ENCODE peak calls at places on chromosomes 13 and 19, in seven cellular contexts. One of them, this sample, is unnamed.

GRCh38 chr19:43482193-43482592 is 16.8 kb upstream of the LYPD3 start:
- DNase-seq in esophagus squamous epithelium: no peak
- DNase-seq in activated T-cell treated with anti-CD3 and anti-CD28 coated beads for 48 hours: no peak
- DNase-seq in heart left ventricle: no peak
- DNase-seq in stimulated activated CD8-positive, alpha-beta memory T cell treated with anti-CD3 and anti-CD28 coated beads, Interleukin-4, amount 100 ng/mL, for 1 hour: no peak
- DNase-seq in iPS-NIHi11: no peak
- DNase-seq in brain microvascular endothelial cell: no peak
- DNase-seq in this sample: no peak

GRCh38 chr19:30862876-30863275 is 486.4 kb downstream of the TSHZ3 start:
- DNase-seq in esophagus squamous epithelium: no peak
- DNase-seq in activated T-cell treated with anti-CD3 and anti-CD28 coated beads for 48 hours: no peak
- DNase-seq in heart left ventricle: no peak
- DNase-seq in stimulated activated CD8-positive, alpha-beta memory T cell treated with anti-CD3 and anti-CD28 coated beads, Interleukin-4, amount 100 ng/mL, for 1 hour: no peak
- DNase-seq in iPS-NIHi11: no peak
- DNase-seq in brain microvascular endothelial cell: no peak
- DNase-seq in this sample: no peak

GRCh38 chr13:49693191-49693733 is 2.0 kb upstream of the EBPL start:
- DNase-seq in esophagus squamous epithelium: no peak
- DNase-seq in activated T-cell treated with anti-CD3 and anti-CD28 coated beads for 48 hours: no peak
- DNase-seq in heart left ventricle: no peak
- DNase-seq in stimulated activated CD8-positive, alpha-beta memory T cell treated with anti-CD3 and anti-CD28 coated beads, Interleukin-4, amount 100 ng/mL, for 1 hour: no peak
- DNase-seq in iPS-NIHi11: no peak
- DNase-seq in brain microvascular endothelial cell: no peak
- DNase-seq in this sample: no peak

GRCh38 chr19:18013621-18014111 is 5.7 kb downstream of the ARRDC2 start:
- DNase-seq in esophagus squamous epithelium: no peak
- DNase-seq in activated T-cell treated with anti-CD3 and anti-CD28 coated beads for 48 hours: no peak
- DNase-seq in heart left ventricle: no peak
- DNase-seq in stimulated activated CD8-positive, alpha-beta memory T cell treated with anti-CD3 and anti-CD28 coated beads, Interleukin-4, amount 100 ng/mL, for 1 hour: no peak
- DNase-seq in iPS-NIHi11: no peak
- DNase-seq in brain microvascular endothelial cell: no peak
- DNase-seq in this sample: no peak

GRCh38 chr19:56683119-56683518 is 11.6 kb upstream of the ZNF835 start:
- DNase-seq in esophagus squamous epithelium: no peak
- DNase-seq in activated T-cell treated with anti-CD3 and anti-CD28 coated beads for 48 hours: no peak
- DNase-seq in heart left ventricle: no peak
- DNase-seq in stimulated activated CD8-positive, alpha-beta memory T cell treated with anti-CD3 and anti-CD28 coated beads, Interleukin-4, amount 100 ng/mL, for 1 hour: no peak
- DNase-seq in iPS-NIHi11: no peak
- DNase-seq in brain microvascular endothelial cell: no peak
- DNase-seq in this sample: no peak

GRCh38 chr13:22074403-22074802 is 403.5 kb downstream of the FGF9 start:
- DNase-seq in esophagus squamous epithelium: no peak
- DNase-seq in activated T-cell treated with anti-CD3 and anti-CD28 coated beads for 48 hours: no peak
- DNase-seq in heart left ventricle: no peak
- DNase-seq in stimulated activated CD8-positive, alpha-beta memory T cell treated with anti-CD3 and anti-CD28 coated beads, Interleukin-4, amount 100 ng/mL, for 1 hour: no peak
- DNase-seq in iPS-NIHi11: no peak
- DNase-seq in brain microvascular endothelial cell: no peak
- DNase-seq in this sample: no peak

GRCh38 chr13:29886446-29886845 is 36.0 kb upstream of the UBL3 start:
- DNase-seq in esophagus squamous epithelium: no peak
- DNase-seq in activated T-cell treated with anti-CD3 and anti-CD28 coated beads for 48 hours: peak
- DNase-seq in heart left ventricle: no peak
- DNase-seq in stimulated activated CD8-positive, alpha-beta memory T cell treated with anti-CD3 and anti-CD28 coated beads, Interleukin-4, amount 100 ng/mL, for 1 hour: no peak
- DNase-seq in iPS-NIHi11: no peak
- DNase-seq in brain microvascular endothelial cell: no peak
- DNase-seq in this sample: no peak

GRCh38 chr13:20495087-20496023 is 30.3 kb downstream of the CRYL1 start:
- DNase-seq in esophagus squamous epithelium: no peak
- DNase-seq in activated T-cell treated with anti-CD3 and anti-CD28 coated beads for 48 hours: peak
- DNase-seq in heart left ventricle: no peak
- DNase-seq in stimulated activated CD8-positive, alpha-beta memory T cell treated with anti-CD3 and anti-CD28 coated beads, Interleukin-4, amount 100 ng/mL, for 1 hour: peak
- DNase-seq in iPS-NIHi11: peak
- DNase-seq in brain microvascular endothelial cell: peak
- DNase-seq in this sample: peak

GRCh38 chr13:33633701-33634525 is 184.0 kb upstream of the RFC3 start:
- DNase-seq in esophagus squamous epithelium: no peak
- DNase-seq in activated T-cell treated with anti-CD3 and anti-CD28 coated beads for 48 hours: no peak
- DNase-seq in heart left ventricle: no peak
- DNase-seq in stimulated activated CD8-positive, alpha-beta memory T cell treated with anti-CD3 and anti-CD28 coated beads, Interleukin-4, amount 100 ng/mL, for 1 hour: no peak
- DNase-seq in iPS-NIHi11: peak
- DNase-seq in brain microvascular endothelial cell: peak
- DNase-seq in this sample: no peak

GRCh38 chr19:39341122-39341719 is 1.0 kb upstream of the SAMD4B start:
- DNase-seq in esophagus squamous epithelium: no peak
- DNase-seq in activated T-cell treated with anti-CD3 and anti-CD28 coated beads for 48 hours: no peak
- DNase-seq in heart left ventricle: no peak
- DNase-seq in stimulated activated CD8-positive, alpha-beta memory T cell treated with anti-CD3 and anti-CD28 coated beads, Interleukin-4, amount 100 ng/mL, for 1 hour: no peak
- DNase-seq in iPS-NIHi11: peak
- DNase-seq in brain microvascular endothelial cell: no peak
- DNase-seq in this sample: no peak

GRCh38 chr13:43107780-43108179 is 84.4 kb downstream of the DNAJC15 start:
- DNase-seq in esophagus squamous epithelium: no peak
- DNase-seq in activated T-cell treated with anti-CD3 and anti-CD28 coated beads for 48 hours: no peak
- DNase-seq in heart left ventricle: no peak
- DNase-seq in stimulated activated CD8-positive, alpha-beta memory T cell treated with anti-CD3 and anti-CD28 coated beads, Interleukin-4, amount 100 ng/mL, for 1 hour: no peak
- DNase-seq in iPS-NIHi11: no peak
- DNase-seq in brain microvascular endothelial cell: no peak
- DNase-seq in this sample: no peak

GRCh38 chr13:110293649-110294048 is 13.3 kb downstream of the COL4A1 start:
- DNase-seq in esophagus squamous epithelium: no peak
- DNase-seq in activated T-cell treated with anti-CD3 and anti-CD28 coated beads for 48 hours: no peak
- DNase-seq in heart left ventricle: no peak
- DNase-seq in stimulated activated CD8-positive, alpha-beta memory T cell treated with anti-CD3 and anti-CD28 coated beads, Interleukin-4, amount 100 ng/mL, for 1 hour: no peak
- DNase-seq in iPS-NIHi11: no peak
- DNase-seq in brain microvascular endothelial cell: no peak
- DNase-seq in this sample: no peak

GRCh38 chr13:52070929-52071523 is 46.5 kb downstream of the UTP14C start:
- DNase-seq in esophagus squamous epithelium: no peak
- DNase-seq in activated T-cell treated with anti-CD3 and anti-CD28 coated beads for 48 hours: no peak
- DNase-seq in heart left ventricle: no peak
- DNase-seq in stimulated activated CD8-positive, alpha-beta memory T cell treated with anti-CD3 and anti-CD28 coated beads, Interleukin-4, amount 100 ng/mL, for 1 hour: no peak
- DNase-seq in iPS-NIHi11: no peak
- DNase-seq in brain microvascular endothelial cell: peak
- DNase-seq in this sample: no peak

GRCh38 chr13:101626925-101627555 is 174.6 kb downstream of the ITGBL1 start:
- DNase-seq in esophagus squamous epithelium: no peak
- DNase-seq in activated T-cell treated with anti-CD3 and anti-CD28 coated beads for 48 hours: peak
- DNase-seq in heart left ventricle: no peak
- DNase-seq in stimulated activated CD8-positive, alpha-beta memory T cell treated with anti-CD3 and anti-CD28 coated beads, Interleukin-4, amount 100 ng/mL, for 1 hour: no peak
- DNase-seq in iPS-NIHi11: no peak
- DNase-seq in brain microvascular endothelial cell: no peak
- DNase-seq in this sample: peak

GRCh38 chr19:42134671-42135070 is 2.4 kb upstream of the POU2F2 start:
- DNase-seq in esophagus squamous epithelium: no peak
- DNase-seq in activated T-cell treated with anti-CD3 and anti-CD28 coated beads for 48 hours: no peak
- DNase-seq in heart left ventricle: no peak
- DNase-seq in stimulated activated CD8-positive, alpha-beta memory T cell treated with anti-CD3 and anti-CD28 coated beads, Interleukin-4, amount 100 ng/mL, for 1 hour: no peak
- DNase-seq in iPS-NIHi11: no peak
- DNase-seq in brain microvascular endothelial cell: no peak
- DNase-seq in this sample: no peak

GRCh38 chr19:42467437-42467760 is 24.7 kb upstream of the CXCL17 start:
- DNase-seq in esophagus squamous epithelium: no peak
- DNase-seq in activated T-cell treated with anti-CD3 and anti-CD28 coated beads for 48 hours: no peak
- DNase-seq in heart left ventricle: no peak
- DNase-seq in stimulated activated CD8-positive, alpha-beta memory T cell treated with anti-CD3 and anti-CD28 coated beads, Interleukin-4, amount 100 ng/mL, for 1 hour: no peak
- DNase-seq in iPS-NIHi11: no peak
- DNase-seq in brain microvascular endothelial cell: no peak
- DNase-seq in this sample: no peak

GRCh38 chr19:42242071-42242511 is 311 bp downstream of the GSK3A start:
- DNase-seq in esophagus squamous epithelium: no peak
- DNase-seq in activated T-cell treated with anti-CD3 and anti-CD28 coated beads for 48 hours: no peak
- DNase-seq in heart left ventricle: no peak
- DNase-seq in stimulated activated CD8-positive, alpha-beta memory T cell treated with anti-CD3 and anti-CD28 coated beads, Interleukin-4, amount 100 ng/mL, for 1 hour: no peak
- DNase-seq in iPS-NIHi11: no peak
- DNase-seq in brain microvascular endothelial cell: no peak
- DNase-seq in this sample: peak

GRCh38 chr19:21519488-21519887 is 14.1 kb downstream of the ZNF429 start:
- DNase-seq in esophagus squamous epithelium: no peak
- DNase-seq in activated T-cell treated with anti-CD3 and anti-CD28 coated beads for 48 hours: no peak
- DNase-seq in heart left ventricle: no peak
- DNase-seq in stimulated activated CD8-positive, alpha-beta memory T cell treated with anti-CD3 and anti-CD28 coated beads, Interleukin-4, amount 100 ng/mL, for 1 hour: no peak
- DNase-seq in iPS-NIHi11: no peak
- DNase-seq in brain microvascular endothelial cell: no peak
- DNase-seq in this sample: peak

GRCh38 chr13:102440259-102440936 is 38.5 kb upstream of the FGF14 start:
- DNase-seq in esophagus squamous epithelium: no peak
- DNase-seq in activated T-cell treated with anti-CD3 and anti-CD28 coated beads for 48 hours: no peak
- DNase-seq in heart left ventricle: no peak
- DNase-seq in stimulated activated CD8-positive, alpha-beta memory T cell treated with anti-CD3 and anti-CD28 coated beads, Interleukin-4, amount 100 ng/mL, for 1 hour: no peak
- DNase-seq in iPS-NIHi11: no peak
- DNase-seq in brain microvascular endothelial cell: no peak
- DNase-seq in this sample: no peak

GRCh38 chr13:95698047-95698749 is 21.3 kb downstream of the DNAJC3 start:
- DNase-seq in esophagus squamous epithelium: no peak
- DNase-seq in activated T-cell treated with anti-CD3 and anti-CD28 coated beads for 48 hours: no peak
- DNase-seq in heart left ventricle: no peak
- DNase-seq in stimulated activated CD8-positive, alpha-beta memory T cell treated with anti-CD3 and anti-CD28 coated beads, Interleukin-4, amount 100 ng/mL, for 1 hour: no peak
- DNase-seq in iPS-NIHi11: peak
- DNase-seq in brain microvascular endothelial cell: no peak
- DNase-seq in this sample: peak

GRCh38 chr19:29715695-29716581 is 877 bp upstream of the C19orf12 start:
- DNase-seq in esophagus squamous epithelium: no peak
- DNase-seq in activated T-cell treated with anti-CD3 and anti-CD28 coated beads for 48 hours: no peak
- DNase-seq in heart left ventricle: no peak
- DNase-seq in stimulated activated CD8-positive, alpha-beta memory T cell treated with anti-CD3 and anti-CD28 coated beads, Interleukin-4, amount 100 ng/mL, for 1 hour: no peak
- DNase-seq in iPS-NIHi11: no peak
- DNase-seq in brain microvascular endothelial cell: no peak
- DNase-seq in this sample: peak

GRCh38 chr19:58181902-58182576 is 822 bp upstream of the ZNF274 start:
- DNase-seq in esophagus squamous epithelium: no peak
- DNase-seq in activated T-cell treated with anti-CD3 and anti-CD28 coated beads for 48 hours: peak
- DNase-seq in heart left ventricle: no peak
- DNase-seq in stimulated activated CD8-positive, alpha-beta memory T cell treated with anti-CD3 and anti-CD28 coated beads, Interleukin-4, amount 100 ng/mL, for 1 hour: no peak
- DNase-seq in iPS-NIHi11: peak
- DNase-seq in brain microvascular endothelial cell: peak
- DNase-seq in this sample: peak

GRCh38 chr19:45607071-45608029 is 5.3 kb upstream of the GPR4 start:
- DNase-seq in esophagus squamous epithelium: no peak
- DNase-seq in activated T-cell treated with anti-CD3 and anti-CD28 coated beads for 48 hours: peak
- DNase-seq in heart left ventricle: peak
- DNase-seq in stimulated activated CD8-positive, alpha-beta memory T cell treated with anti-CD3 and anti-CD28 coated beads, Interleukin-4, amount 100 ng/mL, for 1 hour: no peak
- DNase-seq in iPS-NIHi11: peak
- DNase-seq in brain microvascular endothelial cell: peak
- DNase-seq in this sample: peak

GRCh38 chr19:12891553-12892021 is 627 bp downstream of the GCDH start:
- DNase-seq in esophagus squamous epithelium: no peak
- DNase-seq in activated T-cell treated with anti-CD3 and anti-CD28 coated beads for 48 hours: no peak
- DNase-seq in heart left ventricle: no peak
- DNase-seq in stimulated activated CD8-positive, alpha-beta memory T cell treated with anti-CD3 and anti-CD28 coated beads, Interleukin-4, amount 100 ng/mL, for 1 hour: no peak
- DNase-seq in iPS-NIHi11: no peak
- DNase-seq in brain microvascular endothelial cell: no peak
- DNase-seq in this sample: peak

GRCh38 chr13:70959376-70959775 is 851.1 kb upstream of the KLHL1 start:
- DNase-seq in esophagus squamous epithelium: no peak
- DNase-seq in activated T-cell treated with anti-CD3 and anti-CD28 coated beads for 48 hours: no peak
- DNase-seq in heart left ventricle: no peak
- DNase-seq in stimulated activated CD8-positive, alpha-beta memory T cell treated with anti-CD3 and anti-CD28 coated beads, Interleukin-4, amount 100 ng/mL, for 1 hour: no peak
- DNase-seq in iPS-NIHi11: no peak
- DNase-seq in brain microvascular endothelial cell: no peak
- DNase-seq in this sample: no peak

GRCh38 chr19:32687681-32688080 is 3.9 kb upstream of the NUDT19 start:
- DNase-seq in esophagus squamous epithelium: no peak
- DNase-seq in activated T-cell treated with anti-CD3 and anti-CD28 coated beads for 48 hours: no peak
- DNase-seq in heart left ventricle: no peak
- DNase-seq in stimulated activated CD8-positive, alpha-beta memory T cell treated with anti-CD3 and anti-CD28 coated beads, Interleukin-4, amount 100 ng/mL, for 1 hour: no peak
- DNase-seq in iPS-NIHi11: no peak
- DNase-seq in brain microvascular endothelial cell: no peak
- DNase-seq in this sample: no peak

GRCh38 chr19:7224205-7224833 is 69.9 kb downstream of the INSR start:
- DNase-seq in esophagus squamous epithelium: no peak
- DNase-seq in activated T-cell treated with anti-CD3 and anti-CD28 coated beads for 48 hours: no peak
- DNase-seq in heart left ventricle: no peak
- DNase-seq in stimulated activated CD8-positive, alpha-beta memory T cell treated with anti-CD3 and anti-CD28 coated beads, Interleukin-4, amount 100 ng/mL, for 1 hour: no peak
- DNase-seq in iPS-NIHi11: no peak
- DNase-seq in brain microvascular endothelial cell: no peak
- DNase-seq in this sample: no peak

GRCh38 chr19:4518345-4519171 is at the start of gene PLIN4:
- DNase-seq in esophagus squamous epithelium: no peak
- DNase-seq in activated T-cell treated with anti-CD3 and anti-CD28 coated beads for 48 hours: no peak
- DNase-seq in heart left ventricle: peak
- DNase-seq in stimulated activated CD8-positive, alpha-beta memory T cell treated with anti-CD3 and anti-CD28 coated beads, Interleukin-4, amount 100 ng/mL, for 1 hour: no peak
- DNase-seq in iPS-NIHi11: peak
- DNase-seq in brain microvascular endothelial cell: no peak
- DNase-seq in this sample: no peak

GRCh38 chr13:52739468-52740071 is at the start of gene CNMD:
- DNase-seq in esophagus squamous epithelium: no peak
- DNase-seq in activated T-cell treated with anti-CD3 and anti-CD28 coated beads for 48 hours: no peak
- DNase-seq in heart left ventricle: no peak
- DNase-seq in stimulated activated CD8-positive, alpha-beta memory T cell treated with anti-CD3 and anti-CD28 coated beads, Interleukin-4, amount 100 ng/mL, for 1 hour: no peak
- DNase-seq in iPS-NIHi11: peak
- DNase-seq in brain microvascular endothelial cell: no peak
- DNase-seq in this sample: no peak

GRCh38 chr13:80337011-80337688 is 3.8 kb downstream of the SPRY2 start:
- DNase-seq in esophagus squamous epithelium: no peak
- DNase-seq in activated T-cell treated with anti-CD3 and anti-CD28 coated beads for 48 hours: no peak
- DNase-seq in heart left ventricle: no peak
- DNase-seq in stimulated activated CD8-positive, alpha-beta memory T cell treated with anti-CD3 and anti-CD28 coated beads, Interleukin-4, amount 100 ng/mL, for 1 hour: no peak
- DNase-seq in iPS-NIHi11: no peak
- DNase-seq in brain microvascular endothelial cell: no peak
- DNase-seq in this sample: no peak

GRCh38 chr13:41212881-41213280 is 18.5 kb upstream of the KBTBD7 start:
- DNase-seq in esophagus squamous epithelium: no peak
- DNase-seq in activated T-cell treated with anti-CD3 and anti-CD28 coated beads for 48 hours: no peak
- DNase-seq in heart left ventricle: no peak
- DNase-seq in stimulated activated CD8-positive, alpha-beta memory T cell treated with anti-CD3 and anti-CD28 coated beads, Interleukin-4, amount 100 ng/mL, for 1 hour: no peak
- DNase-seq in iPS-NIHi11: no peak
- DNase-seq in brain microvascular endothelial cell: no peak
- DNase-seq in this sample: no peak

GRCh38 chr13:113864303-113864890 is 521 bp upstream of the GAS6 start:
- DNase-seq in esophagus squamous epithelium: no peak
- DNase-seq in activated T-cell treated with anti-CD3 and anti-CD28 coated beads for 48 hours: no peak
- DNase-seq in heart left ventricle: no peak
- DNase-seq in stimulated activated CD8-positive, alpha-beta memory T cell treated with anti-CD3 and anti-CD28 coated beads, Interleukin-4, amount 100 ng/mL, for 1 hour: no peak
- DNase-seq in iPS-NIHi11: no peak
- DNase-seq in brain microvascular endothelial cell: no peak
- DNase-seq in this sample: no peak

GRCh38 chr13:64553411-64554129 is 2676.6 kb downstream of the PCDH9 start:
- DNase-seq in esophagus squamous epithelium: no peak
- DNase-seq in activated T-cell treated with anti-CD3 and anti-CD28 coated beads for 48 hours: no peak
- DNase-seq in heart left ventricle: no peak
- DNase-seq in stimulated activated CD8-positive, alpha-beta memory T cell treated with anti-CD3 and anti-CD28 coated beads, Interleukin-4, amount 100 ng/mL, for 1 hour: no peak
- DNase-seq in iPS-NIHi11: no peak
- DNase-seq in brain microvascular endothelial cell: peak
- DNase-seq in this sample: no peak

GRCh38 chr13:52599853-52600603 is 42.2 kb upstream of the HNRNPA1L2 start:
- DNase-seq in esophagus squamous epithelium: no peak
- DNase-seq in activated T-cell treated with anti-CD3 and anti-CD28 coated beads for 48 hours: peak
- DNase-seq in heart left ventricle: peak
- DNase-seq in stimulated activated CD8-positive, alpha-beta memory T cell treated with anti-CD3 and anti-CD28 coated beads, Interleukin-4, amount 100 ng/mL, for 1 hour: no peak
- DNase-seq in iPS-NIHi11: peak
- DNase-seq in brain microvascular endothelial cell: no peak
- DNase-seq in this sample: peak

GRCh38 chr19:34733266-34733825 is 697 bp upstream of the ZNF181 start:
- DNase-seq in esophagus squamous epithelium: no peak
- DNase-seq in activated T-cell treated with anti-CD3 and anti-CD28 coated beads for 48 hours: no peak
- DNase-seq in heart left ventricle: peak
- DNase-seq in stimulated activated CD8-positive, alpha-beta memory T cell treated with anti-CD3 and anti-CD28 coated beads, Interleukin-4, amount 100 ng/mL, for 1 hour: no peak
- DNase-seq in iPS-NIHi11: peak
- DNase-seq in brain microvascular endothelial cell: no peak
- DNase-seq in this sample: peak